ENCODE peak calls at places on chromosomes 7 and 10, in four cellular contexts. B, L, Q and X are unnamed samples.

GRCh38 chr10:130761896-130762295 is 549.6 kb downstream of the TCERG1L start:
- DNase-seq in B (no peak), L (no peak), Q (peak), X (no peak)

GRCh38 chr7:91079491-91079890 is 184.7 kb upstream of the FZD1 start:
- DNase-seq in B (no peak), L (no peak), Q (no peak), X (no peak)

GRCh38 chr7:65475734-65476319 is 102.2 kb downstream of the ZNF92 start:
- DNase-seq in B (no peak), L (peak), Q (no peak), X (no peak)

GRCh38 chr7:140079121-140079536 is 16.4 kb upstream of the PARP12 start:
- DNase-seq in B (no peak), L (peak), Q (no peak), X (peak)

GRCh38 chr10:90418869-90419652 is 438.8 kb downstream of the HTR7 start:
- DNase-seq in B (no peak), L (peak), Q (no peak), X (no peak)

GRCh38 chr7:93361853-93362252 is 129.7 kb downstream of the VPS50 start:
- DNase-seq in B (no peak), L (no peak), Q (no peak), X (no peak)

GRCh38 chr7:110721395-110721794 is 369.5 kb upstream of the LRRN3 start:
- DNase-seq in B (no peak), L (no peak), Q (no peak), X (no peak)

GRCh38 chr7:132066776-132067175 is 509.5 kb downstream of the PLXNA4 start:
- DNase-seq in B (no peak), L (no peak), Q (no peak), X (peak)

GRCh38 chr10:3102721-3103410 is 35.5 kb downstream of the PFKP start:
- DNase-seq in B (no peak), L (no peak), Q (no peak), X (no peak)

GRCh38 chr7:96729795-96730194 is 20.1 kb upstream of the SEM1 start:
- DNase-seq in B (no peak), L (no peak), Q (no peak), X (no peak)

GRCh38 chr10:95841711-95842498 is 65.9 kb upstream of the CC2D2B start:
- DNase-seq in B (peak), L (peak), Q (no peak), X (peak)

GRCh38 chr7:81170291-81170690 is 251.4 kb upstream of the SEMA3C start:
- DNase-seq in B (no peak), L (no peak), Q (no peak), X (no peak)

GRCh38 chr7:47335557-47336177 is 246.2 kb downstream of the TNS3 start:
- DNase-seq in B (no peak), L (no peak), Q (peak), X (no peak)

GRCh38 chr7:51467384-51468017 is 150.9 kb upstream of the COBL start:
- DNase-seq in B (no peak), L (no peak), Q (no peak), X (no peak)

GRCh38 chr7:108001759-108002725 is 919 bp downstream of the LAMB1 start:
- DNase-seq in B (no peak), L (no peak), Q (no peak), X (no peak)

GRCh38 chr7:91892099-91892788 is 11.7 kb upstream of the MTERF1 start:
- DNase-seq in B (no peak), L (no peak), Q (no peak), X (no peak)

GRCh38 chr10:98470850-98471249 is 24.1 kb upstream of the HPS1 start:
- DNase-seq in B (peak), L (no peak), Q (no peak), X (no peak)

GRCh38 chr7:106775552-106775936 is 89.5 kb upstream of the PIK3CG start:
- DNase-seq in B (no peak), L (peak), Q (no peak), X (no peak)